ENCODE peak calls at places on chromosomes 12 and 14, in four cellular contexts. One of them, this sample, is unnamed.

GRCh38 chr14:75917322-75918251 is 64.2 kb downstream of the TGFB3 start:
- DNase-seq in spleen: no peak
- DNase-seq in suprapubic skin: no peak
- DNase-seq in right atrium auricular region: no peak
- DNase-seq in this sample: no peak

GRCh38 chr14:99590746-99591555 is 13.1 kb downstream of the CCDC85C start:
- DNase-seq in spleen: no peak
- DNase-seq in suprapubic skin: no peak
- DNase-seq in right atrium auricular region: no peak
- DNase-seq in this sample: no peak

GRCh38 chr14:105203057-105203494 is 22.0 kb upstream of the NUDT14 start:
- DNase-seq in spleen: peak
- DNase-seq in suprapubic skin: no peak
- DNase-seq in right atrium auricular region: peak
- DNase-seq in this sample: peak

GRCh38 chr12:40834321-40834720 is 142.1 kb downstream of the CNTN1 start:
- DNase-seq in spleen: no peak
- DNase-seq in suprapubic skin: no peak
- DNase-seq in right atrium auricular region: no peak
- DNase-seq in this sample: no peak

GRCh38 chr12:78210894-78211302 is 380.2 kb downstream of the NAV3 start:
- DNase-seq in spleen: no peak
- DNase-seq in suprapubic skin: no peak
- DNase-seq in right atrium auricular region: no peak
- DNase-seq in this sample: no peak

GRCh38 chr14:75960219-75960618 is 21.6 kb downstream of the TGFB3 start:
- DNase-seq in spleen: no peak
- DNase-seq in suprapubic skin: no peak
- DNase-seq in right atrium auricular region: no peak
- DNase-seq in this sample: no peak

GRCh38 chr14:104638927-104639450 is 34.4 kb upstream of the TMEM179 start:
- DNase-seq in spleen: peak
- DNase-seq in suprapubic skin: no peak
- DNase-seq in right atrium auricular region: no peak
- DNase-seq in this sample: no peak

GRCh38 chr12:14007638-14008037 is 26.2 kb upstream of the GRIN2B start:
- DNase-seq in spleen: no peak
- DNase-seq in suprapubic skin: no peak
- DNase-seq in right atrium auricular region: no peak
- DNase-seq in this sample: no peak

GRCh38 chr14:53411110-53411509 is 258.0 kb upstream of the DDHD1 start:
- DNase-seq in spleen: no peak
- DNase-seq in suprapubic skin: no peak
- DNase-seq in right atrium auricular region: no peak
- DNase-seq in this sample: no peak

GRCh38 chr12:49039421-49040363 is 20.9 kb downstream of the KMT2D start:
- DNase-seq in spleen: no peak
- DNase-seq in suprapubic skin: no peak
- DNase-seq in right atrium auricular region: no peak
- DNase-seq in this sample: peak

GRCh38 chr12:123942277-123942653 is 30.4 kb downstream of the CCDC92 start:
- DNase-seq in spleen: no peak
- DNase-seq in suprapubic skin: no peak
- DNase-seq in right atrium auricular region: no peak
- DNase-seq in this sample: no peak

GRCh38 chr12:10395390-10395998 is 5.7 kb upstream of the KLRK1 start:
- DNase-seq in spleen: no peak
- DNase-seq in suprapubic skin: no peak
- DNase-seq in right atrium auricular region: no peak
- DNase-seq in this sample: no peak

GRCh38 chr14:76699901-76700590 is 61.2 kb upstream of the VASH1 start:
- DNase-seq in spleen: no peak
- DNase-seq in suprapubic skin: no peak
- DNase-seq in right atrium auricular region: peak
- DNase-seq in this sample: no peak

GRCh38 chr12:107447336-107447735 is 238.3 kb upstream of the PWP1 start:
- DNase-seq in spleen: peak
- DNase-seq in suprapubic skin: no peak
- DNase-seq in right atrium auricular region: no peak
- DNase-seq in this sample: no peak

GRCh38 chr12:117832459-117833457 is 136.0 kb downstream of the KSR2 start:
- DNase-seq in spleen: no peak
- DNase-seq in suprapubic skin: peak
- DNase-seq in right atrium auricular region: no peak
- DNase-seq in this sample: no peak

GRCh38 chr12:95634622-95635621 is 83.6 kb upstream of the USP44 start:
- DNase-seq in spleen: no peak
- DNase-seq in suprapubic skin: no peak
- DNase-seq in right atrium auricular region: no peak
- DNase-seq in this sample: no peak

DNA sequence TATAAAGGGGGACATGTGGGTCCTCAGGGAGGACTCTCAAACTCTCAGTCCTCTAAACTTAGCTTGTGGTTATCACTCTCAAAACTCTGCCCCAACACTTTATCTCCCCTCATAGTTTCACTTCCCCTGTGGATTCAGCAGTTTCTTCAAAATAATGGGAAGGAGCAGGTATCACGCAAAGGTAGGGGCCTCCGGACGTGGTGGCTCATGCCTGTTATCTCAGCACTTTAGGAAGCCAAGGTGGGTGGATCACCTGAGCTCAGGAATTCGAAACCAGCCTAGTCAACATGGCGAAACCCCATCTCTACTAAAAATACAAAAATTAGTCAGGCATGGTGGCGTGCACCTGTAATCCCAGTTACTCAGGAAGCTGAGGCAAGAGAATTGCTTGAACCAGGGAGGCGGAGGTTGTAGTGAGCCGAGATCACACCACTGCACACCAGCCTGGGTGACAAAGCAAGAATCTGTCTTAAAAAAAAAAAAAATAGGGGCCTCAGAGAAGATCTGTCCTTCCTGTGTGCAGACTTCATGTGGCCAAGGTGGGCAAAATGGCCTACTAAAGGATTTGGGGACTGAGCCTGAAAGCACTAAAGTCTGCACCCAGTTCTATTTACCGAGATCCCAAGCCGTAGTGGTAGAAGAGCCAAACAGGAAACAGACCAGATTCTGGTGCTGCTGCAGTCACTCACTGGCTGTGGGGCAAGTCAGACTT is 6.4 kb downstream of the ITGB7 start:
- DNase-seq in spleen: no peak
- DNase-seq in suprapubic skin: no peak
- DNase-seq in right atrium auricular region: no peak
- DNase-seq in this sample: no peak
- H3K27ac ChIP-seq in spleen: peak
- H3K27ac ChIP-seq in suprapubic skin: no peak
- H3K27ac ChIP-seq in right atrium auricular region: no peak
- H3K27ac ChIP-seq in this sample: no peak

DNA sequence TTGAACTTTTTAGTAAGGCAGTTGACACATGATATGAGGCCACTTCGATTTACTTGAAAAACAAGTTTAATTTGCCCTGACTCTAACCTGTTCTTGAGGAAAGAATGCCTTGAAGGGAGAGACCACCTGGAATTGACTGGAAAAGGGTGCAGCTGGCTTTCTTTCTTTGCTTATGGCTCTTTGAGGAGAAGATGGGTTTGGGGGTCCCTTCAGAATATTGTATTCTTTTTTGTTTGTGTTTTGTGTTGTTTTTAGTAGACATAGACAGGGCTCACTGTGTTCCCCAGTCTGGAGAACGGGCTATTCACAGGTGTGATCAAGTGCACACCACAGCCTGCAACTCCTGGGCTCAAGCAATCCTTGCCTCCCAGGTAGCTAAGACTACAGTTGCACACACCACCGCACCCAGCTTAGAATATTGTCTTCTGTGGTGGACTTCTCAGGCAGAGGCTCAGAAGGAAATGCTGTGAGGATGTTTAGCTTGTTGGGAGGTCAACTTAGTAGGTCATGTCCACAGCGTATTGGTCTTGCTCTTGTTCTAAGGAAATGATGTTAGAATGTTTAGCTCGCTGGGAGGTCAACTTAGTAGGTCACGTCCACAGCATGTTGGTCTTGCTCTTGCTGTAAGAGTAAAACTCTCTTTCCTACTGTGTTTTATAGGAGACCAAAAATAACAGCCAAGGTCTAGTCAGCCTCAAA is 1.5 kb upstream of the NRL start:
- DNase-seq in spleen: peak
- DNase-seq in suprapubic skin: no peak
- DNase-seq in right atrium auricular region: no peak
- DNase-seq in this sample: no peak
- H3K4me3 ChIP-seq in spleen: peak
- H3K4me3 ChIP-seq in suprapubic skin: peak
- H3K4me3 ChIP-seq in right atrium auricular region: peak
- H3K4me3 ChIP-seq in this sample: peak

DNA sequence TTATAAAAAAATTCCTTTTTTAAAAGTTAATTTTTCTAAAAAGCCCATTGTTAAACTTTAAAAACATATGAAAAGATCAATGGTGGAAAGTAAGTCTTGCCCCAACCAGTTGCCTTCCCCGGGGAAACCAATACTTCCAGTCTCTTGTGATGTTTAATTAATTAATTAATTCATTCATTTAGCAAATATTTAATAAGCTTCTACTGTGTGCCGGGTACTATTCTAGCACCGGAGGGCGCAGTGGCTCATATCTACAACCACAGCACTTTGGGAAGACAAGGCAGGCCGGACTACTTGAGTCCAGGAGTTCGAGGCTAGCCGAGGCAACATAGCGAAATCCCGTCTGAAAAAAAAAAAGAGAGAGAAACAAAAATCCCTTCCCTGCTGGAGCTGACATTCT is 87.4 kb downstream of the HECTD4 start:
- DNase-seq in spleen: no peak
- DNase-seq in suprapubic skin: no peak
- DNase-seq in right atrium auricular region: no peak
- DNase-seq in this sample: no peak
- TF ChIP-seq CTCF in spleen: no peak
- TF ChIP-seq CTCF in suprapubic skin: no peak
- TF ChIP-seq CTCF in right atrium auricular region: no peak
- TF ChIP-seq CTCF in this sample: no peak

GRCh38 chr14:61077437-61077836 is 96.4 kb downstream of the SLC38A6 start:
- DNase-seq in spleen: no peak
- DNase-seq in suprapubic skin: no peak
- DNase-seq in right atrium auricular region: no peak
- DNase-seq in this sample: no peak
- H3K27ac ChIP-seq in spleen: no peak
- H3K27ac ChIP-seq in suprapubic skin: no peak
- H3K27ac ChIP-seq in right atrium auricular region: no peak
- H3K27ac ChIP-seq in this sample: no peak

DNA sequence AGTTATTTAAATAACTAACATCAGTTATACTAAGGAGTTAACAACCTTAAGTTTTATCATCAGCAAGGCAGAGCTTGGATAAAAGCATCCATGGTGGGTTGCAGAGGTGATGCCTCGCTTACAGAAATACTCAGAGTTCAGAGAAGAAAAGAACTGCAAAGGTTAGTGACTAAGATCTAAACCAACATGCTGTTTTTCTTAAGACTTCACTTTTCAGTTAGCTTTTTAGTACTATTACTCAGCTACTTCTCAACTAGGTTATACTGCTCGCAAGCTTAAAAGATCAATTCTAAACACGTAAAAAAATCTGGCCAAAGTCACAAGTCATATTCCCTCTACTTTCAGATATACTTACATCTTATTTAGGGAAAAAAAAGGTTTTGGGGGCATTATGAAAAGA is 2.8 kb downstream of the PPP1CC start:
- DNase-seq in spleen: no peak
- DNase-seq in suprapubic skin: no peak
- DNase-seq in right atrium auricular region: no peak
- DNase-seq in this sample: no peak
- H3K4me3 ChIP-seq in spleen: peak
- H3K4me3 ChIP-seq in suprapubic skin: peak
- H3K4me3 ChIP-seq in right atrium auricular region: peak
- H3K4me3 ChIP-seq in this sample: peak

DNA sequence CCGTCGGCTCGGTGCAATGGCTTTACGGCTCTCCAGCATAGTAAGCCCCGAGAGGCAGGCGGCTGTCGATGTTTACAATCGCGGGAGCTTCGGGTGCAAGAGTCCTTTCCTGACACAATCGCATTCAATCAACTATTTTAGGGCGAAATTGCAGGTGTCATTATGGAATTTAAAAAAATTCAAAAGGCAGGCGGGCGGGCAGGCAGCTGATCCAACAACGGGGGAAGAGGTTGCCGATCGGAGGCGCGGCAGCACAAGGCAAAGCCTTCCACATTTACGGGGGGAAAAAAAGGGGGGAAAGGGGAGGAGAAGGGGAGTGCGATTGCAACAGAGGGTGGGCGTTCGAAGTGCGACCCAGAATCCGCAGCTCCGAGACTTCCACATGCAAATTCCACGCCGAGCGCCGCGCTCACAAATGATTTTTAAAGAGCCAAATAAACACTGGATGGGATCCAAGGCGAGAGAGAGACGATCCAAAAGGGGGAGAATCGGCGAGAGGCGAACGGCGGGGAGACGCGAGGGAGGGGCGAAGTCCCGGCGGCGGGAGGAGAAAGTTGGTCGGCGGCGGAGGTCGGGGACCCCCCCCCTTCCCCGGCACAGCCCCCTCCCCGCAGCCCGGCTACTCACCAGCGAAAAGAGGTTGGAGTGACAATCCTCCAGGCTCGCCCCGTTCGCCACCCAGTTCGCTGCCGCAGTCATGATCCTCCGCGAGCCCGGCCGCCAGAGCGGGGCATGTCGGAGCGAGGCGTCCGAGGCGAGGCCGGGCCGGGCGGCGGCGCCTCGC is 868 bp downstream of the MED13L start:
- DNase-seq in spleen: peak
- DNase-seq in suprapubic skin: peak
- DNase-seq in right atrium auricular region: peak
- DNase-seq in this sample: peak
- TF ChIP-seq CTCF in spleen: peak
- TF ChIP-seq CTCF in suprapubic skin: no peak
- TF ChIP-seq CTCF in right atrium auricular region: no peak
- TF ChIP-seq CTCF in this sample: no peak

GRCh38 chr12:108861878-108862587 is 4.7 kb upstream of the SSH1 start:
- DNase-seq in spleen: peak
- DNase-seq in suprapubic skin: no peak
- DNase-seq in right atrium auricular region: no peak
- DNase-seq in this sample: peak

GRCh38 chr12:108860443-108860842 is 3.1 kb upstream of the SSH1 start:
- DNase-seq in spleen: peak
- DNase-seq in suprapubic skin: no peak
- DNase-seq in right atrium auricular region: no peak
- DNase-seq in this sample: no peak

GRCh38 chr12:108862588-108862959 is 5.2 kb upstream of the SSH1 start:
- DNase-seq in spleen: peak
- DNase-seq in suprapubic skin: no peak
- DNase-seq in right atrium auricular region: no peak
- DNase-seq in this sample: no peak

GRCh38 chr12:108858399-108859074 is 1.2 kb upstream of the SSH1 start:
- DNase-seq in spleen: peak
- DNase-seq in suprapubic skin: peak
- DNase-seq in right atrium auricular region: no peak
- DNase-seq in this sample: no peak

GRCh38 chr12:108859923-108860291 is 2.5 kb upstream of the SSH1 start:
- DNase-seq in spleen: no peak
- DNase-seq in suprapubic skin: no peak
- DNase-seq in right atrium auricular region: no peak
- DNase-seq in this sample: no peak
- H3K27ac ChIP-seq in spleen: no peak
- H3K27ac ChIP-seq in suprapubic skin: no peak
- H3K27ac ChIP-seq in right atrium auricular region: no peak
- H3K27ac ChIP-seq in this sample: no peak

This sample was measured in lower lobe of right lung.